ENCODE peak calls at places on chromosomes 16 and 17, in four cellular contexts. J is cardiac muscle cell; S is stimulated activated CD4-positive, alpha-beta T cell treated with anti-CD3 and anti-CD28 coated beads, TNF-alpha, amount 100 ng/mL, for 48 hours; Z is nephron progenitor cell. G is an unnamed sample.

GRCh38 chr17:38559025-38559879 is 46.5 kb downstream of the SRCIN1 start:
- DNase-seq in Z (peak), J (peak), S (peak), G (no peak)

GRCh38 chr17:59485018-59485417 is 80.4 kb upstream of the DHX40 start:
- DNase-seq in Z (no peak), J (no peak), S (no peak), G (no peak)

GRCh38 chr17:17416400-17417360 is 60.1 kb upstream of the MED9 start:
- DNase-seq in S (no peak), J (peak), Z (no peak), G (peak)

GRCh38 chr16:30053376-30054015 is 12.1 kb upstream of the ALDOA start:
- DNase-seq in J (peak), S (no peak), Z (peak), G (no peak)

GRCh38 chr17:32755045-32755805 is 121.7 kb downstream of the MYO1D start:
- DNase-seq in J (peak), S (no peak), Z (no peak), G (no peak)

GRCh38 chr17:75012320-75013076 is at the start of gene MRPL58:
- DNase-seq in Z (peak), S (peak), J (peak), G (no peak)

GRCh38 chr16:68228652-68229051 is 7.3 kb downstream of the ESRP2 start:
- DNase-seq in S (no peak), Z (no peak), J (no peak), G (no peak)

GRCh38 chr16:85451646-85452363 is 161.3 kb upstream of the GSE1 start:
- DNase-seq in J (no peak), S (no peak), Z (no peak), G (no peak)

GRCh38 chr17:20284018-20284417 is 183.3 kb downstream of the LGALS9B start:
- DNase-seq in J (no peak), S (no peak), Z (no peak), G (no peak)

GRCh38 chr16:70696952-70697600 is 11.2 kb upstream of the MTSS2 start:
- DNase-seq in Z (no peak), S (no peak), J (no peak), G (no peak)

GRCh38 chr16:959232-960040 is 11.3 kb downstream of the LMF1 start:
- DNase-seq in Z (no peak), S (no peak), J (no peak), G (no peak)

GRCh38 chr16:75228143-75228976 is 9.6 kb downstream of the CTRB1 start:
- DNase-seq in S (no peak), J (no peak), Z (no peak), G (no peak)

GRCh38 chr16:1461146-1461545 is 13.7 kb downstream of the CLCN7 start:
- DNase-seq in Z (no peak), S (no peak), J (no peak), G (no peak)

GRCh38 chr17:48540213-48540612 is 4.7 kb downstream of the HOXB2 start:
- DNase-seq in S (no peak), J (no peak), Z (no peak), G (no peak)

GRCh38 chr16:4081035-4081434 is 35.2 kb downstream of the ADCY9 start:
- DNase-seq in J (no peak), S (no peak), Z (no peak), G (no peak)

GRCh38 chr17:30950669-30951399 is 20.0 kb upstream of the RNF135 start:
- DNase-seq in S (no peak), Z (no peak), J (peak), G (peak)

GRCh38 chr16:30966033-30966619 is 8.6 kb downstream of the SETD1A start:
- DNase-seq in S (no peak), J (no peak), Z (no peak), G (no peak)

GRCh38 chr17:18888766-18889290 is 30.9 kb downstream of the PRPSAP2 start:
- DNase-seq in Z (no peak), J (no peak), S (no peak), G (no peak)

GRCh38 chr16:56295739-56296527 is 104.6 kb downstream of the GNAO1 start:
- DNase-seq in J (no peak), S (no peak), Z (no peak), G (no peak)